ENCODE peak calls at places on chromosome 20, in four cellular contexts. Q is colonic mucosa, K is right lobe of liver, H is fibroblast of lung. Z is an unnamed sample.

GRCh38 chr20:297925-298754 is 770 bp downstream of the ZCCHC3 start:
- DNase-seq in H (peak; percentile 75), Q (peak; percentile 86), K (peak; percentile 82), Z (peak; percentile 87)

GRCh38 chr20:52312131-52312729 is 120.7 kb upstream of the ZFP64 start:
- DNase-seq in K (no peak), H (peak; percentile 53), Q (peak; percentile 34), Z (peak; percentile 75)

GRCh38 chr20:32241807-32242206 is 34.1 kb downstream of the POFUT1 start:
- DNase-seq in Q (no peak), K (no peak), H (no peak), Z (no peak)

GRCh38 chr20:4637081-4637797 is 84.5 kb upstream of the PRND start:
- DNase-seq in H (peak; percentile 59), K (no peak), Q (no peak), Z (no peak)

GRCh38 chr20:34755367-34755766 is 51.2 kb downstream of the TP53INP2 start:
- DNase-seq in H (no peak), K (no peak), Q (no peak), Z (no peak)

GRCh38 chr20:11852801-11853200 is 64.9 kb upstream of the BTBD3 start:
- DNase-seq in K (no peak), H (peak; percentile 23), Q (no peak), Z (no peak)

GRCh38 chr20:49210101-49210749 is 9.0 kb upstream of the DDX27 start:
- DNase-seq in Q (no peak), H (no peak), K (no peak), Z (no peak)

GRCh38 chr20:63529180-63529860 is 7.9 kb downstream of the PTK6 start:
- DNase-seq in K (peak; percentile 51), H (no peak), Q (no peak), Z (no peak)

GRCh38 chr20:32062776-32063170 is 10.7 kb downstream of the HCK start:
- DNase-seq in K (peak; percentile 80), Q (peak; percentile 33), H (no peak), Z (no peak)

GRCh38 chr20:35296101-35296554 is 3.9 kb upstream of the FAM83C start:
- DNase-seq in K (no peak), H (no peak), Q (no peak), Z (no peak)

GRCh38 chr20:39010496-39010895 is 48.4 kb downstream of the DHX35 start:
- DNase-seq in K (no peak), Q (no peak), H (no peak), Z (no peak)

GRCh38 chr20:47704746-47705496 is 80.4 kb downstream of the SULF2 start:
- DNase-seq in K (no peak), Q (no peak), H (peak; percentile 61), Z (no peak)

GRCh38 chr20:3227511-3227910 is 11.5 kb downstream of the SLC4A11 start:
- DNase-seq in Q (no peak), K (no peak), H (peak; percentile 30), Z (no peak)

GRCh38 chr20:60477958-60478357 is 519.7 kb downstream of the CDH26 start:
- DNase-seq in Q (no peak), K (no peak), H (no peak), Z (peak; percentile 14)

GRCh38 chr20:51958636-51959542 is 156.6 kb upstream of the SALL4 start:
- DNase-seq in Q (no peak), H (peak; percentile 52), K (no peak), Z (no peak)

GRCh38 chr20:4443016-4443415 is 278.7 kb upstream of the PRND start:
- DNase-seq in K (no peak), H (no peak), Q (no peak), Z (no peak)

GRCh38 chr20:4160761-4161305 is 145.5 kb upstream of the RNF24 start:
- DNase-seq in K (no peak), Q (no peak), H (peak; percentile 69), Z (peak; percentile 42)

GRCh38 chr20:346640-347316 is at the start of gene NRSN2:
- DNase-seq in K (no peak), Q (peak; percentile 70), H (peak; percentile 75), Z (peak; percentile 73)

GRCh38 chr20:37384683-37385174 is 38.8 kb downstream of the SRC start:
- DNase-seq in K (peak; percentile 76), H (peak; percentile 43), Q (peak; percentile 55), Z (peak; percentile 75)
- H3K4me3 ChIP-seq in K (peak overlapping the region; percentile 38), H (peak overlapping the region; percentile 40), Q (peak overlapping the region; percentile 40), Z (no peak overlapping the region)

DNA sequence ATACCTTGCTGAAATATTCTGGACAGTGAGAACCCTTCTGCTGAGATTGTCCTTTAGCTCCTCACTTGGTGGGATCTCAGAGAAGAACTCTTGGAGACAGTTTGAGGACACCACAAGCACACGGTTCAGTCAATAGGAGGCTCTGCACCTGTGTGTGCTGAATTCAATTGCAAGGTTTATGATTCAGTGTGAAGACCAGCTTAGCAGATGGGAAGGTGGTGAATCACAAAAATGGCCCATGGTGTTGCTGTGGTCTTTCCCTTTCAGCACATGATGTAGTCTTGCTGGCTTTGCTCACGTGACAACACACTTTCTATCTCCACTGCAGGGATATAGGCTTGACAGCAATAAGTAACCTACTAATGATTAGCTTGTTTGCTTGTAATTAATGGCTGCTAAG is 270.3 kb downstream of the SLC24A3 start:
- DNase-seq in H (no peak), K (no peak), Q (no peak), Z (no peak)
- TF ChIP-seq CTCF in H (no peak), K (no peak), Q (no peak), Z (no peak)

DNA sequence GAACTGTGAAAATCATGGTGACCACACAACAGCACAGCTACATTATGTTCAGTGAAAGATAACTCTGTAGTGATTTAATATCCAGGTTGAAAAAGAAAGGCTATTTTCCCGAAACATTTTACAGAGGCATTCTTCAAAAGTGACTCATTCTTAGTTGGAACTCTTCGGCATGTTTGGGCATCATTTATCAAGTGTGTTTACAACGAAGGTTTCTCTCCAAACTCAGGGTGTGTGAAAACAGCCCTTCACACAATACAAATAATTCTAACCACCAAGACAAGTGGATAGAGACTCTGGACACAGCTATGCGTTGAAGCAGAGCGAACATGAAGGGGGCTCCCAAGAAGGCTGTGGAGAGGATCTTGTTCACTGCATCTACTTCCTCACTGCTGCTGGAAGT is 57.6 kb downstream of the CBLN4 start:
- DNase-seq in Q (no peak), H (no peak), K (no peak), Z (no peak)
- H3K9me3 ChIP-seq in Q (no peaks in the 10 kb centered on the region), H (no peaks in the 10 kb centered on the region), K (no peaks in the 10 kb centered on the region), Z (no peaks in the 10 kb centered on the region)

DNA sequence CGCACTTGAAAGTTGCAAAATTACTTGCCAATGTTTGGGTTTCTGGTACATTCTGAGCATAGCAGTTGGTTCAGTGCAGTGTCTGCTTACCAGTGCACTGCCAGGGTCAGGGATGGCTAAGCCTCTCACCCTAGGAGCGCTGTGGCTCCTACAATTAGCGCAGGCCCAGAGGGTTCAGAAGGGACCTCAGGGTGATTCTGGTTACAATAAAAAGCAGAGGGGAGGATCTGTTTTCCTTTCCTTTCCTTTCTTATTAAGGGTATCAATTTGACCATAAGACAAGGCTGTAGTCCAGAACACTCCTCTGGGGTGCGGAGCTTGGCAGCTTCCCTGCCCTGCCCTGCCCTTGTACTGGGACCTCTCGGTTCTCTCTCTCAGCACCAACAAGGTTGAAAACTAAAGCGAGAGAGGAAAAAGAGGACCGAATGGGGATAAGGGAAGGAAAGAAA is 2.6 kb downstream of the MAFB start:
- DNase-seq in K (no peak), H (no peak), Q (no peak), Z (no peak)
- H3K4me3 ChIP-seq in K (peak overlapping the region; percentile 87), H (peak overlapping the region; percentile 76), Q (peak overlapping the region; percentile 59), Z (no peak overlapping the region)

GRCh38 chr20:57061058-57061900 is 205.2 kb downstream of the BMP7 start:
- DNase-seq in Q (no peak), K (no peak), H (no peak), Z (peak; percentile 11)
- TF ChIP-seq CTCF in Q (no peak), K (no peak), H (no peak), Z (no peak)

GRCh38 chr20:56323656-56324055 is 35.1 kb upstream of the FAM210B start:
- DNase-seq in H (no peak), K (no peak), Q (no peak), Z (no peak)
- H3K9me3 ChIP-seq in H (no peaks in the 10 kb centered on the region), K (no peaks in the 10 kb centered on the region), Q (no peaks in the 10 kb centered on the region), Z (no peaks in the 10 kb centered on the region)

GRCh38 chr20:53736757-53737403 is 143.2 kb upstream of the ZNF217 start:
- DNase-seq in Q (no peak), H (peak; percentile 67), K (no peak), Z (no peak)
- H3K4me3 ChIP-seq in Q (no peak overlapping the region), H (no peak overlapping the region), K (no peak overlapping the region), Z (no peak overlapping the region)

GRCh38 chr20:50663095-50663821 is 28.1 kb downstream of the RIPOR3 start:
- DNase-seq in H (no peak), Q (no peak), K (peak; percentile 72), Z (no peak)
- TF ChIP-seq CTCF in H (no peak), Q (no peak), K (peak; percentile 63), Z (no peak)